ENCODE peak calls at places on chromosomes 4 and X, in seven cellular contexts. P is sigmoid colon, H is tibial artery, V is left lung, T is psoas muscle, Y is IMR-90, Z is Panc1. E is an unnamed sample. For H3K36me3, the result is how much of the 10 kb centered on the place peaks cover.

GRCh38 chr4:14289708-14290107 is 662.2 kb upstream of the BOD1L1 start:
- DNase-seq in P (no peak), H (no peak), V (no peak), T (no peak), Y (no peak), Z (no peak), E (no peak)

GRCh38 chr4:169256101-169256612 is 14.6 kb downstream of the SH3RF1 start:
- DNase-seq in P (no peak), H (no peak), V (no peak), T (no peak), Y (peak), Z (no peak), E (no peak)

GRCh38 chr4:39255266-39255665 is 72.9 kb downstream of the WDR19 start:
- DNase-seq in P (no peak), H (no peak), V (no peak), T (no peak), Y (peak), Z (peak), E (no peak)

GRCh38 chr4:85050736-85051135 is 84.2 kb upstream of the WDFY3 start:
- DNase-seq in P (no peak), H (no peak), V (no peak), T (no peak), Y (no peak), Z (no peak), E (no peak)

GRCh38 chr4:142265536-142265935 is 580.6 kb downstream of the INPP4B start:
- DNase-seq in P (no peak), H (no peak), V (no peak), T (no peak), Y (peak), Z (peak), E (no peak)

GRCh38 chr4:8858188-8858924 is 13.3 kb downstream of the HMX1 start:
- DNase-seq in P (no peak), H (no peak), V (peak), T (no peak), Y (no peak), Z (no peak), E (no peak)

GRCh38 chr4:100060765-100061416 is 110.8 kb upstream of the H2AZ1 start:
- DNase-seq in P (no peak), H (no peak), V (no peak), T (no peak), Y (no peak), Z (no peak), E (no peak)

GRCh38 chrX:43002526-43003203 is 224.7 kb upstream of the PPP1R2C start:
- DNase-seq in P (no peak), H (no peak), V (no peak), T (no peak), Y (no peak), Z (no peak), E (no peak)

GRCh38 chrX:40224658-40225057 is 126.9 kb upstream of the BCOR start:
- DNase-seq in P (no peak), H (no peak), V (no peak), T (no peak), Y (no peak), Z (no peak), E (no peak)

GRCh38 chr4:101294591-101294990 is 52.7 kb downstream of the PPP3CA start:
- DNase-seq in P (no peak), H (no peak), V (no peak), T (no peak), Y (no peak), Z (no peak), E (no peak)

GRCh38 chrX:46574337-46574940 is 874 bp downstream of the CHST7 start:
- DNase-seq in P (no peak), H (no peak), V (peak), T (peak), Y (no peak), Z (no peak), E (no peak)

GRCh38 chr4:38759077-38759789 is 23.6 kb downstream of the TLR10 start:
- DNase-seq in P (peak), H (peak), V (no peak), T (peak), Y (peak), Z (no peak), E (no peak)

GRCh38 chr4:7757501-7758443 is 181.9 kb downstream of the AFAP1 start:
- DNase-seq in P (peak), H (no peak), V (no peak), T (no peak), Y (no peak), Z (no peak), E (no peak)

GRCh38 chr4:112284662-112285411 is 867 bp downstream of the TIFA start:
- DNase-seq in P (no peak), H (no peak), V (no peak), T (no peak), Y (peak), Z (no peak), E (no peak)

GRCh38 chrX:78957768-78958130 is 12.6 kb downstream of the P2RY10 start:
- DNase-seq in P (no peak), H (no peak), V (no peak), T (no peak), Y (no peak), Z (no peak), E (no peak)

GRCh38 chr4:1992468-1993168 is 16.2 kb downstream of the NELFA start:
- DNase-seq in P (no peak), H (no peak), V (peak), T (no peak), Y (no peak), Z (no peak), E (no peak)

GRCh38 chr4:789571-790465 is 36.1 kb downstream of the CPLX1 start:
- DNase-seq in P (peak), H (no peak), V (peak), T (no peak), Y (no peak), Z (no peak), E (no peak)

GRCh38 chr4:6390357-6390756 is 82.1 kb downstream of the PPP2R2C start:
- DNase-seq in P (no peak), H (no peak), V (peak), T (no peak), Y (no peak), Z (no peak), E (no peak)

GRCh38 chr4:1305781-1306455 is 16.2 kb downstream of the MAEA start:
- DNase-seq in P (no peak), H (no peak), V (peak), T (no peak), Y (no peak), Z (no peak), E (no peak)

GRCh38 chr4:33395731-33396485 is 2675.7 kb downstream of the PCDH7 start:
- DNase-seq in P (no peak), H (no peak), V (no peak), T (no peak), Y (no peak), Z (no peak), E (no peak)

GRCh38 chr4:106497271-106497670 is 128.7 kb upstream of the GIMD1 start:
- DNase-seq in P (no peak), H (no peak), V (no peak), T (no peak), Y (no peak), Z (no peak), E (no peak)

GRCh38 chrX:47577424-47577823 is 4.8 kb upstream of the TIMP1 start:
- DNase-seq in P (no peak), H (no peak), V (no peak), T (no peak), Y (no peak), Z (no peak), E (no peak)

DNA sequence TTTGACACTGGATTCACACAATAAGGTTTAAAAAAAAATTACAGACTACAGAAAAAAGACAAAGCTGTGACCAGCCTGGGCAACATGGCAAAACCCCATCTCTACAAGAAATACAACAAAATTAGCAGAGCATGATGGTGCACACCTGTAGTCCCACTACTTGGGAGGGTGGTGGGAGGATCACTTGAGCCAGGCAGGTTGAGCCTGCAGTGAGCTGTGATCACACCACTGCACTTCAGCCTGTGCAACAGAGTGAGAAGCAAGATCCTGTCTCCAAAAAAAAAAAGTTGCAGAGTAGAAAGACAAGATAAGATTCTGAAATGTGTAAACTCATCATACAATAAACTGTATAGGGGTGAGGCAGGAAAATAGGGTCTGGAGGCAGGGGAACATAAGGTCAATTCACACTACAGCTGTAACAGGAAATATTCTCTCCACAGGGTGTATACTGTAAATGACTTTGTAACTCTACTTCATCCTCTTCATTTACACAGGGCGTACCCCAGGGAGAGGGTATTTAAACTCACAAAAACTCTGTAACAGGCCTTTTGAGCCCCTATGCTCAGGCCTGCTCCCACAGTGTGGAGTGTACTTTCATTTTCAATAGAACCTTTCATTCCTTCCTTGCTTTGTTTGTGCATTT is 112.6 kb upstream of the MAPK10 start:
- DNase-seq in P (no peak), H (no peak), V (no peak), T (no peak), Y (no peak), Z (no peak), E (no peak)
- H3K36me3 ChIP-seq in P (under half), H (under half), V (under half), T (under half), Y (under half), Z (under half), E (under half)

GRCh38 chrX:136168929-136169735 is 21.8 kb downstream of the FHL1 start:
- DNase-seq in P (peak), H (peak), V (no peak), T (peak), Y (peak), Z (no peak), E (no peak)
- H3K27ac ChIP-seq in P (peak), H (peak), V (peak), T (peak), Y (peak), Z (no peak), E (peak)

GRCh38 chr4:75786938-75787337 is 62.6 kb downstream of the USO1 start:
- DNase-seq in P (no peak), H (no peak), V (no peak), T (no peak), Y (no peak), Z (no peak), E (no peak)

GRCh38 chr4:75790024-75790423 is 65.6 kb downstream of the USO1 start:
- DNase-seq in P (no peak), H (no peak), V (no peak), T (no peak), Y (no peak), Z (no peak), E (no peak)

GRCh38 chr4:75781328-75781727 is 57.0 kb downstream of the USO1 start:
- DNase-seq in P (no peak), H (no peak), V (no peak), T (no peak), Y (peak), Z (no peak), E (no peak)

DNA sequence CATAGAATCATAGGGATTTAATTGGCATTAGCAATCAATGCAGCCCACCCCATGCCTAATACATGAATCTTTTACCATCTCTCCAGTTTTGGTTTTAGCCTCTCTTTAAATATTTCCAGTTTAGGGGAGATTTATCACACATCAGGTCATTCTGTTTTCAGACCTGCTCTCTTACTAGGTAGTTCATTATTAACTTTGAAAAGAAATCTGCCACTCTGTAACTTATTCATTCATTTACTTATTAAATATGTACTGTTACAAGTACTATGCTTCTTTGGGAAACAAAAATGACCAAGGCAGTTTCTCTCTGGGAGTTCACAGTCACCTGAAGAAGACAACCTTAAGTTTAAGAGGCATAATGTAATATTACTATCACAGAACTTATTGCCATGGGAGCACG is 62.1 kb downstream of the USO1 start:
- DNase-seq in P (no peak), H (no peak), V (no peak), T (no peak), Y (no peak), Z (no peak), E (no peak)
- H3K36me3 ChIP-seq in P (half or more), H (half or more), V (half or more), T (under half), Y (under half), Z (under half), E (half or more)

GRCh38 chrX:101411984-101412383 is 4.0 kb downstream of the HNRNPH2 start:
- DNase-seq in P (no peak), H (no peak), V (no peak), T (no peak), Y (no peak), Z (no peak), E (no peak)

GRCh38 chrX:101416691-101417090 is 8.7 kb downstream of the HNRNPH2 start:
- DNase-seq in P (no peak), H (no peak), V (no peak), T (no peak), Y (no peak), Z (no peak), E (no peak)

GRCh38 chrX:101417190-101417589 is 9.2 kb downstream of the HNRNPH2 start:
- DNase-seq in P (no peak), H (no peak), V (no peak), T (no peak), Y (no peak), Z (no peak), E (no peak)

GRCh38 chrX:101417981-101418841 is 10.2 kb downstream of the HNRNPH2 start:
- DNase-seq in P (peak), H (peak), V (peak), T (peak), Y (no peak), Z (no peak), E (no peak)

DNA sequence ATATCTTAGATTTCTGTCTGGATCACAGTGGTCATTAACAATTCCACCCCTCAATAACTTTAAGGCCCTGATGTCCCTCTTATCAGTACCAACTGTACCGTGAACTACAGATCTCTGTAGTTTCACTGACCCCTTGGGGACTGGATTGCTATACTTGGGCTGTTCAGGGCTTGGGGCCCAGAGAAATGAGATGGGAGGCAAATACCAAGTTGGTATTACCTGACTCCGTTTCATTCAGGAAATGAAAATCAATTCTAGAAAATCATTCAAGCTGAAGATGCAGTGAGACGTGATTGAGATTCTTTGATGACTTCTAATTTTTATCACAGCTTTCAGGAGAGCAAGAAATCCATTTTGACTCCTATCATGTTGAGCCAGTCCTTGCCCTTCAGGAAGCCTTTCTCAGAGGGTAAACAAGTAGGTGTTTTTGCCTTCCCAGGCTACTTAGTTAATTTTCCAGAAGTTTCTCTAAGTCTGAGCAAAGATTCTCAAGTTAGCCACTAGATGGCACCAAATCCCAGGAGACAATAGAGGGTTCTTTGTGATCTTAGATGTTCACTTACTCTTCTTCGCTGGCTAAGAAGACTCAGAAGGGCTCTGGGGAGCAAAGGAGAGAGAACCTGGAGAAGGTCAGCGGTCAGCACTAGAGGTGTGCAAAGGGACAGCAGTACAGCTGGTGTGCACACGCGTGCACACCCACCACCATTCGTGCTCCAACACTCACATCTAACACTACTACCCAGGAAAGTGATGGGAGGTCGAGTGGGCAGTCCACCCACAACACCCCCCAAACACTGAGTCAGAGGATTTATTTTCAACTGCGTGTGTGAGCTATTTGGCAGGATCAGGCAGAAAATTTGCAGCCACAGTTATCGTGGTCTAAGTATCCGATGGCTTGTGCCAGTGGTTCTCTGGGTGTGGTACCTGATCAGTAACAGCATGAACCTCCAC is 7.4 kb downstream of the HNRNPH2 start:
- DNase-seq in P (no peak), H (no peak), V (no peak), T (no peak), Y (peak), Z (peak), E (no peak)
- H3K27ac ChIP-seq in P (peak), H (peak), V (peak), T (peak), Y (no peak), Z (peak), E (no peak)

GRCh38 chr4:165872443-165873297 is at the start of gene TLL1:
- DNase-seq in P (no peak), H (no peak), V (no peak), T (no peak), Y (no peak), Z (no peak), E (no peak)

GRCh38 chr4:165864228-165864627 is 8.8 kb upstream of the TLL1 start:
- DNase-seq in P (no peak), H (no peak), V (no peak), T (no peak), Y (no peak), Z (no peak), E (no peak)

GRCh38 chr4:165873298-165874071 is 448 bp downstream of the TLL1 start:
- DNase-seq in P (peak), H (no peak), V (peak), T (peak), Y (no peak), Z (no peak), E (no peak)

GRCh38 chr4:165865995-165866650 is 6.9 kb upstream of the TLL1 start:
- DNase-seq in P (no peak), H (no peak), V (no peak), T (no peak), Y (no peak), Z (no peak), E (no peak)

GRCh38 chr4:165867961-165868360 is 5.1 kb upstream of the TLL1 start:
- DNase-seq in P (no peak), H (no peak), V (no peak), T (no peak), Y (no peak), Z (no peak), E (no peak)
- H3K36me3 ChIP-seq in P (under half), H (under half), V (under half), T (under half), Y (under half), Z (under half), E (under half)

GRCh38 chr4:16159321-16159720 is 67.0 kb downstream of the TAPT1 start:
- DNase-seq in P (no peak), H (no peak), V (no peak), T (no peak), Y (no peak), Z (no peak), E (no peak)
- H3K27ac ChIP-seq in P (no peak), H (no peak), V (no peak), T (no peak), Y (no peak), Z (no peak), E (no peak)

E was measured in esophagus squamous epithelium.